ENCODE peak calls at places on chromosomes 13 and 19, in nine cellular contexts. One of them, this sample, is unnamed.

GRCh38 chr13:29923554-29924481 is 73.4 kb upstream of the UBL3 start:
- DNase-seq in fibroblast of the conjunctiva: peak
- DNase-seq in activated CD4-positive, alpha-beta T cell treated with anti-CD3 and anti-CD28 coated beads for 4 hours: peak
- DNase-seq in thoracic aorta: peak
- DNase-seq in tibial artery: peak
- DNase-seq in CD4-positive, alpha-beta memory T cell: peak
- DNase-seq in EL: peak
- DNase-seq in activated gamma-delta T cell treated with Interleukin-2 at 50 U/mL for 16 hours: peak
- DNase-seq in stimulated activated CD4-positive, alpha-beta T cell treated with anti-CD3 and anti-CD28 coated beads, Interleukin-15, amount 100 ng/mL, for 48 hours: peak
- DNase-seq in this sample: peak

GRCh38 chr13:44280461-44280860 is 93.2 kb upstream of the SERP2 start:
- DNase-seq in fibroblast of the conjunctiva: no peak
- DNase-seq in activated CD4-positive, alpha-beta T cell treated with anti-CD3 and anti-CD28 coated beads for 4 hours: no peak
- DNase-seq in thoracic aorta: no peak
- DNase-seq in tibial artery: no peak
- DNase-seq in CD4-positive, alpha-beta memory T cell: no peak
- DNase-seq in EL: peak
- DNase-seq in activated gamma-delta T cell treated with Interleukin-2 at 50 U/mL for 16 hours: no peak
- DNase-seq in stimulated activated CD4-positive, alpha-beta T cell treated with anti-CD3 and anti-CD28 coated beads, Interleukin-15, amount 100 ng/mL, for 48 hours: no peak
- DNase-seq in this sample: no peak

GRCh38 chr13:26423634-26424033 is 133.8 kb upstream of the WASF3 start:
- DNase-seq in fibroblast of the conjunctiva: no peak
- DNase-seq in activated CD4-positive, alpha-beta T cell treated with anti-CD3 and anti-CD28 coated beads for 4 hours: no peak
- DNase-seq in thoracic aorta: peak
- DNase-seq in tibial artery: peak
- DNase-seq in CD4-positive, alpha-beta memory T cell: no peak
- DNase-seq in EL: no peak
- DNase-seq in activated gamma-delta T cell treated with Interleukin-2 at 50 U/mL for 16 hours: no peak
- DNase-seq in stimulated activated CD4-positive, alpha-beta T cell treated with anti-CD3 and anti-CD28 coated beads, Interleukin-15, amount 100 ng/mL, for 48 hours: no peak
- DNase-seq in this sample: no peak

GRCh38 chr19:48330012-48330681 is 4.8 kb downstream of the EMP3 start:
- DNase-seq in fibroblast of the conjunctiva: no peak
- DNase-seq in activated CD4-positive, alpha-beta T cell treated with anti-CD3 and anti-CD28 coated beads for 4 hours: peak
- DNase-seq in thoracic aorta: no peak
- DNase-seq in tibial artery: peak
- DNase-seq in CD4-positive, alpha-beta memory T cell: peak
- DNase-seq in EL: no peak
- DNase-seq in activated gamma-delta T cell treated with Interleukin-2 at 50 U/mL for 16 hours: peak
- DNase-seq in stimulated activated CD4-positive, alpha-beta T cell treated with anti-CD3 and anti-CD28 coated beads, Interleukin-15, amount 100 ng/mL, for 48 hours: peak
- DNase-seq in this sample: no peak

GRCh38 chr13:77114271-77114670 is 87.3 kb upstream of the FBXL3 start:
- DNase-seq in fibroblast of the conjunctiva: no peak
- DNase-seq in activated CD4-positive, alpha-beta T cell treated with anti-CD3 and anti-CD28 coated beads for 4 hours: no peak
- DNase-seq in thoracic aorta: no peak
- DNase-seq in tibial artery: no peak
- DNase-seq in CD4-positive, alpha-beta memory T cell: no peak
- DNase-seq in EL: no peak
- DNase-seq in activated gamma-delta T cell treated with Interleukin-2 at 50 U/mL for 16 hours: no peak
- DNase-seq in stimulated activated CD4-positive, alpha-beta T cell treated with anti-CD3 and anti-CD28 coated beads, Interleukin-15, amount 100 ng/mL, for 48 hours: no peak
- DNase-seq in this sample: no peak

GRCh38 chr19:17097593-17098126 is 22.1 kb downstream of the MYO9B start:
- DNase-seq in fibroblast of the conjunctiva: no peak
- DNase-seq in activated CD4-positive, alpha-beta T cell treated with anti-CD3 and anti-CD28 coated beads for 4 hours: no peak
- DNase-seq in thoracic aorta: no peak
- DNase-seq in tibial artery: no peak
- DNase-seq in CD4-positive, alpha-beta memory T cell: no peak
- DNase-seq in EL: peak
- DNase-seq in activated gamma-delta T cell treated with Interleukin-2 at 50 U/mL for 16 hours: no peak
- DNase-seq in stimulated activated CD4-positive, alpha-beta T cell treated with anti-CD3 and anti-CD28 coated beads, Interleukin-15, amount 100 ng/mL, for 48 hours: no peak
- DNase-seq in this sample: no peak

GRCh38 chr13:52599853-52600603 is 42.2 kb upstream of the HNRNPA1L2 start:
- DNase-seq in fibroblast of the conjunctiva: no peak
- DNase-seq in activated CD4-positive, alpha-beta T cell treated with anti-CD3 and anti-CD28 coated beads for 4 hours: no peak
- DNase-seq in thoracic aorta: no peak
- DNase-seq in tibial artery: no peak
- DNase-seq in CD4-positive, alpha-beta memory T cell: no peak
- DNase-seq in EL: peak
- DNase-seq in activated gamma-delta T cell treated with Interleukin-2 at 50 U/mL for 16 hours: no peak
- DNase-seq in stimulated activated CD4-positive, alpha-beta T cell treated with anti-CD3 and anti-CD28 coated beads, Interleukin-15, amount 100 ng/mL, for 48 hours: no peak
- DNase-seq in this sample: no peak

GRCh38 chr19:11197291-11198174 is at the start of gene KANK2:
- DNase-seq in fibroblast of the conjunctiva: peak
- DNase-seq in activated CD4-positive, alpha-beta T cell treated with anti-CD3 and anti-CD28 coated beads for 4 hours: peak
- DNase-seq in thoracic aorta: no peak
- DNase-seq in tibial artery: peak
- DNase-seq in CD4-positive, alpha-beta memory T cell: peak
- DNase-seq in EL: peak
- DNase-seq in activated gamma-delta T cell treated with Interleukin-2 at 50 U/mL for 16 hours: peak
- DNase-seq in stimulated activated CD4-positive, alpha-beta T cell treated with anti-CD3 and anti-CD28 coated beads, Interleukin-15, amount 100 ng/mL, for 48 hours: peak
- DNase-seq in this sample: no peak

GRCh38 chr19:33175886-33176669 is 18.1 kb upstream of the LRP3 start:
- DNase-seq in fibroblast of the conjunctiva: no peak
- DNase-seq in activated CD4-positive, alpha-beta T cell treated with anti-CD3 and anti-CD28 coated beads for 4 hours: no peak
- DNase-seq in thoracic aorta: no peak
- DNase-seq in tibial artery: no peak
- DNase-seq in CD4-positive, alpha-beta memory T cell: no peak
- DNase-seq in EL: peak
- DNase-seq in activated gamma-delta T cell treated with Interleukin-2 at 50 U/mL for 16 hours: peak
- DNase-seq in stimulated activated CD4-positive, alpha-beta T cell treated with anti-CD3 and anti-CD28 coated beads, Interleukin-15, amount 100 ng/mL, for 48 hours: no peak
- DNase-seq in this sample: no peak

GRCh38 chr19:49954092-49954825 is 6.7 kb downstream of the SIGLEC11 start:
- DNase-seq in fibroblast of the conjunctiva: no peak
- DNase-seq in activated CD4-positive, alpha-beta T cell treated with anti-CD3 and anti-CD28 coated beads for 4 hours: no peak
- DNase-seq in thoracic aorta: no peak
- DNase-seq in tibial artery: peak
- DNase-seq in CD4-positive, alpha-beta memory T cell: no peak
- DNase-seq in EL: no peak
- DNase-seq in activated gamma-delta T cell treated with Interleukin-2 at 50 U/mL for 16 hours: no peak
- DNase-seq in stimulated activated CD4-positive, alpha-beta T cell treated with anti-CD3 and anti-CD28 coated beads, Interleukin-15, amount 100 ng/mL, for 48 hours: no peak
- DNase-seq in this sample: no peak

GRCh38 chr19:1460033-1460995 is 10.4 kb downstream of the APC2 start:
- DNase-seq in fibroblast of the conjunctiva: no peak
- DNase-seq in activated CD4-positive, alpha-beta T cell treated with anti-CD3 and anti-CD28 coated beads for 4 hours: no peak
- DNase-seq in thoracic aorta: no peak
- DNase-seq in tibial artery: no peak
- DNase-seq in CD4-positive, alpha-beta memory T cell: no peak
- DNase-seq in EL: no peak
- DNase-seq in activated gamma-delta T cell treated with Interleukin-2 at 50 U/mL for 16 hours: no peak
- DNase-seq in stimulated activated CD4-positive, alpha-beta T cell treated with anti-CD3 and anti-CD28 coated beads, Interleukin-15, amount 100 ng/mL, for 48 hours: no peak
- DNase-seq in this sample: no peak

GRCh38 chr13:97976551-97977375 is 23.3 kb downstream of the IPO5 start:
- DNase-seq in fibroblast of the conjunctiva: no peak
- DNase-seq in activated CD4-positive, alpha-beta T cell treated with anti-CD3 and anti-CD28 coated beads for 4 hours: no peak
- DNase-seq in thoracic aorta: peak
- DNase-seq in tibial artery: no peak
- DNase-seq in CD4-positive, alpha-beta memory T cell: peak
- DNase-seq in EL: no peak
- DNase-seq in activated gamma-delta T cell treated with Interleukin-2 at 50 U/mL for 16 hours: peak
- DNase-seq in stimulated activated CD4-positive, alpha-beta T cell treated with anti-CD3 and anti-CD28 coated beads, Interleukin-15, amount 100 ng/mL, for 48 hours: peak
- DNase-seq in this sample: no peak

GRCh38 chr19:18633321-18633720 is 3.5 kb upstream of the KLHL26 start:
- DNase-seq in fibroblast of the conjunctiva: no peak
- DNase-seq in activated CD4-positive, alpha-beta T cell treated with anti-CD3 and anti-CD28 coated beads for 4 hours: no peak
- DNase-seq in thoracic aorta: no peak
- DNase-seq in tibial artery: no peak
- DNase-seq in CD4-positive, alpha-beta memory T cell: no peak
- DNase-seq in EL: no peak
- DNase-seq in activated gamma-delta T cell treated with Interleukin-2 at 50 U/mL for 16 hours: no peak
- DNase-seq in stimulated activated CD4-positive, alpha-beta T cell treated with anti-CD3 and anti-CD28 coated beads, Interleukin-15, amount 100 ng/mL, for 48 hours: no peak
- DNase-seq in this sample: no peak

This sample was measured in smooth muscle cell of the brain vasculature.